ENCODE peak calls at places on chromosomes 4 and X, in nine cellular contexts. V is progenitor cell of endocrine pancreas; K is nucleus accumbens; L is NCI-H1436; T is left lung; Y is choroid plexus epithelial cell; H is activated T-cell treated with anti-CD3 and anti-CD28 coated beads, Interleukin-2, amount 50 U/mL, for 48 hours; O is GM04504; C is NCI-H2029 treated with DMSO at 0.1 percent for 48 hours. W is an unnamed sample.

GRCh38 chr4:48509543-48509942 is 19.5 kb downstream of the ZAR1 start:
- DNase-seq in L (no peak), K (no peak), Y (no peak), O (no peak), T (no peak), V (no peak), H (no peak), C (no peak), W (no peak)

GRCh38 chr4:185304944-185305690 is 90.6 kb downstream of the LRP2BP start:
- DNase-seq in T (peak; percentile 63), H (peak; percentile 25), O (no peak), V (no peak), C (no peak), L (peak; percentile 61), K (no peak), Y (peak; percentile 41), W (peak; percentile 20)

GRCh38 chr4:82614868-82615449 is 53.2 kb upstream of the TMEM150C start:
- DNase-seq in Y (peak; percentile 8), H (no peak), V (no peak), L (no peak), K (no peak), T (no peak), C (no peak), O (no peak), W (no peak)

GRCh38 chrX:131068945-131069719 is 11.0 kb downstream of the ARHGAP36 start:
- DNase-seq in C (no peak), V (peak; percentile 69), K (peak; percentile 21), H (peak; percentile 55), Y (peak; percentile 5), T (no peak), L (no peak), O (no peak), W (peak; percentile 1)

GRCh38 chr4:145934434-145935047 is 4.1 kb downstream of the ZNF827 start:
- DNase-seq in L (no peak), O (no peak), K (no peak), T (no peak), V (no peak), Y (no peak), H (no peak), C (no peak), W (no peak)

GRCh38 chr4:186228514-186228894 is 1.2 kb downstream of the KLKB1 start:
- DNase-seq in C (no peak), H (no peak), L (no peak), T (no peak), O (no peak), K (no peak), V (no peak), Y (peak; percentile 27), W (no peak)

GRCh38 chrX:4932790-4933189 is 1219.3 kb upstream of the PRKX start:
- DNase-seq in O (no peak), L (no peak), C (no peak), V (no peak), H (no peak), Y (peak; percentile 3), T (no peak), K (no peak), W (no peak)

GRCh38 chr4:67875011-67875410 is 8.8 kb downstream of the TMPRSS11D start:
- DNase-seq in Y (peak; percentile 1), V (no peak), T (no peak), C (no peak), H (no peak), L (no peak), K (no peak), O (no peak), W (no peak)

GRCh38 chr4:2290974-2291704 is 29.2 kb upstream of the MXD4 start:
- DNase-seq in Y (no peak), O (no peak), V (no peak), L (no peak), C (no peak), K (no peak), H (peak; percentile 72), T (no peak), W (no peak)

GRCh38 chr4:1011022-1011694 is at the start of gene FGFRL1:
- DNase-seq in C (no peak), K (peak; percentile 21), T (peak; percentile 93), L (no peak), Y (peak; percentile 87), V (peak; percentile 87), H (peak; percentile 95), O (peak; percentile 78), W (peak; percentile 75)

GRCh38 chr4:141458501-141458900 is 177.9 kb upstream of the IL15 start:
- DNase-seq in T (no peak), H (no peak), C (no peak), V (no peak), O (no peak), K (no peak), Y (no peak), L (no peak), W (peak; percentile 6)

GRCh38 chr4:153929651-153930050 is 140.8 kb upstream of the SFRP2 start:
- DNase-seq in O (no peak), K (no peak), C (no peak), H (no peak), T (no peak), Y (no peak), L (no peak), V (no peak), W (no peak)

GRCh38 chr4:73053974-73054480 is 15.5 kb downstream of the COX18 start:
- DNase-seq in V (no peak), K (no peak), C (no peak), L (no peak), Y (peak; percentile 53), O (no peak), H (no peak), T (no peak), W (no peak)

GRCh38 chrX:103063191-103063845 is 653 bp downstream of the BEX1 start:
- DNase-seq in H (no peak), K (peak; percentile 34), C (no peak), Y (peak; percentile 54), T (no peak), V (peak; percentile 25), O (peak; percentile 5), L (peak; percentile 37), W (peak; percentile 20)

GRCh38 chrX:72131317-72132294 is at the start of gene RTL5:
- DNase-seq in L (peak; percentile 98), K (peak; percentile 36), C (peak; percentile 8), V (peak; percentile 58), Y (peak; percentile 87), O (peak; percentile 76), H (peak; percentile 66), T (peak; percentile 89), W (peak; percentile 35)

GRCh38 chrX:154430504-154430903 is 2.0 kb downstream of the ATP6AP1 start:
- DNase-seq in L (no peak), V (no peak), K (no peak), Y (no peak), H (no peak), C (no peak), O (no peak), T (no peak), W (no peak)

GRCh38 chr4:130393246-130394041 is 1297.5 kb downstream of the C4orf33 start:
- DNase-seq in L (no peak), K (no peak), H (no peak), V (no peak), Y (peak; percentile 91), C (peak; percentile 2), O (no peak), T (no peak), W (peak; percentile 4)

GRCh38 chr4:11397146-11397545 is 31.5 kb downstream of the HS3ST1 start:
- DNase-seq in T (no peak), C (no peak), O (no peak), Y (no peak), H (no peak), L (no peak), K (no peak), V (no peak), W (no peak)

GRCh38 chrX:147917700-147918694 is 6.3 kb downstream of the FMR1 start:
- DNase-seq in K (no peak), L (no peak), O (no peak), Y (peak; percentile 41), T (no peak), C (no peak), H (no peak), V (no peak), W (no peak)

GRCh38 chr4:82380831-82381230 is 7.0 kb upstream of the HNRNPD start:
- DNase-seq in Y (no peak), V (no peak), T (no peak), K (no peak), C (no peak), L (no peak), H (no peak), O (no peak), W (no peak)

GRCh38 chr4:7761720-7762119 is 177.9 kb downstream of the AFAP1 start:
- DNase-seq in T (peak; percentile 52), Y (peak; percentile 85), C (no peak), V (peak; percentile 49), H (peak; percentile 74), K (peak; percentile 36), O (no peak), L (no peak), W (peak; percentile 11)

GRCh38 chr4:24965627-24966026 is 52.8 kb upstream of the CCDC149 start:
- DNase-seq in O (no peak), K (no peak), H (no peak), L (no peak), Y (no peak), C (no peak), V (no peak), T (no peak), W (no peak)

GRCh38 chrX:106939566-106939965 is 19.4 kb downstream of the CLDN2 start:
- DNase-seq in H (no peak), C (no peak), K (no peak), Y (no peak), O (no peak), L (no peak), V (no peak), T (no peak), W (no peak)

GRCh38 chr4:132759199-132759780 is 389.8 kb upstream of the PCDH10 start:
- DNase-seq in V (no peak), L (no peak), T (no peak), O (no peak), C (no peak), Y (no peak), K (no peak), H (no peak), W (no peak)

GRCh38 chrX:154541896-154542722 is 4.5 kb downstream of the G6PD start:
- DNase-seq in K (no peak), O (peak; percentile 86), H (peak; percentile 73), V (no peak), L (peak; percentile 19), T (peak; percentile 69), Y (peak; percentile 91), C (no peak), W (peak; percentile 81)

GRCh38 chrX:66408507-66408906 is 230.4 kb downstream of the EDA2R start:
- DNase-seq in T (no peak), H (no peak), V (no peak), L (no peak), O (no peak), Y (no peak), K (no peak), C (no peak), W (no peak)

GRCh38 chr4:40395908-40396806 is 61.0 kb downstream of the CHRNA9 start:
- DNase-seq in K (no peak), H (no peak), C (peak; percentile 95), T (peak; percentile 87), O (no peak), V (no peak), L (peak; percentile 75), Y (peak; percentile 77), W (no peak)

GRCh38 chr4:159048166-159048886 is 54.6 kb upstream of the RAPGEF2 start:
- DNase-seq in H (no peak), O (peak; percentile 47), C (peak; percentile 68), K (no peak), T (peak; percentile 74), Y (peak; percentile 81), L (peak; percentile 74), V (peak; percentile 36), W (no peak)

GRCh38 chr4:84032372-84032771 is 466.7 kb downstream of the NKX6-1 start:
- DNase-seq in K (no peak), H (no peak), T (no peak), V (no peak), L (no peak), C (no peak), Y (no peak), O (no peak), W (no peak)

GRCh38 chrX:135543924-135544323 is 23.5 kb downstream of the INTS6L start:
- DNase-seq in O (no peak), C (no peak), L (no peak), V (no peak), T (no peak), Y (no peak), K (no peak), H (peak; percentile 37), W (no peak)